ENCODE peak calls at places on chromosomes 16 and 17, in ten cellular contexts. T is choroid plexus epithelial cell, I is ascending aorta, W is HepG2, C is esophagus squamous epithelium, U is AG09309, G is right lobe of liver, X is dorsolateral prefrontal cortex, D is HL-60, B is fibroblast of the aortic adventitia. H is an unnamed sample.

GRCh38 chr16:53080345-53081031 is 25.7 kb downstream of the CHD9 start:
- DNase-seq in G (no peak), B (peak; percentile 89), U (peak; percentile 75), D (no peak), I (no peak), T (peak; percentile 74), X (no peak), C (no peak), W (no peak), H (peak; percentile 83)

GRCh38 chr17:46870116-46870803 is 18.9 kb downstream of the WNT9B start:
- DNase-seq in W (peak; percentile 91), U (no peak), D (no peak), X (no peak), C (no peak), B (no peak), I (no peak), T (no peak), G (peak; percentile 75), H (no peak)

GRCh38 chr16:65842067-65842466 is 524.4 kb upstream of the CDH5 start:
- DNase-seq in I (no peak), G (no peak), W (no peak), X (no peak), C (no peak), D (no peak), T (no peak), B (no peak), U (no peak), H (no peak)

GRCh38 chr17:48102700-48103378 is 1.6 kb upstream of the CBX1 start:
- DNase-seq in C (no peak), G (no peak), U (no peak), T (no peak), D (peak; percentile 71), X (no peak), W (peak; percentile 30), I (no peak), B (no peak), H (no peak)

GRCh38 chr16:17467923-17468540 is 2.7 kb downstream of the XYLT1 start:
- DNase-seq in W (peak; percentile 33), D (no peak), G (peak; percentile 47), U (no peak), I (no peak), C (no peak), X (peak; percentile 90), T (peak; percentile 50), B (peak; percentile 85), H (peak; percentile 77)

GRCh38 chr16:14301150-14302030 is 230.3 kb downstream of the MRTFB start:
- DNase-seq in C (no peak), U (no peak), B (peak; percentile 24), X (no peak), T (peak; percentile 11), W (peak; percentile 49), G (no peak), D (no peak), I (no peak), H (no peak)

GRCh38 chr17:79939755-79940154 is 95.9 kb downstream of the TBC1D16 start:
- DNase-seq in X (no peak), B (no peak), D (no peak), T (no peak), G (no peak), I (no peak), U (no peak), C (no peak), W (no peak), H (no peak)

GRCh38 chr16:49788505-49788904 is 67.4 kb downstream of the ZNF423 start:
- DNase-seq in D (no peak), U (no peak), C (no peak), I (no peak), B (peak; percentile 30), W (no peak), X (no peak), G (no peak), T (no peak), H (no peak)

GRCh38 chr17:1365445-1366039 is 34.5 kb downstream of the YWHAE start:
- DNase-seq in B (peak; percentile 89), X (peak; percentile 63), D (no peak), T (peak; percentile 90), U (peak; percentile 42), W (peak; percentile 70), G (no peak), I (no peak), C (no peak), H (peak; percentile 78)

GRCh38 chr16:54504372-54504771 is 217.8 kb upstream of the IRX3 start:
- DNase-seq in C (no peak), U (no peak), X (no peak), W (no peak), I (no peak), B (no peak), D (no peak), G (no peak), T (peak; percentile 32), H (no peak)

GRCh38 chr16:86571197-86571915 is 4.7 kb downstream of the FOXC2 start:
- DNase-seq in I (no peak), W (no peak), U (no peak), G (no peak), X (no peak), D (no peak), B (no peak), C (no peak), T (peak; percentile 28), H (no peak)
- H3K4me3 ChIP-seq in I (peak overlapping the region; percentile 79), W (no peak overlapping the region), U (no peak overlapping the region), G (no peak overlapping the region), X (peak overlapping the region; percentile 35), D (no peak overlapping the region), B (peak overlapping the region; percentile 85), C (no peak overlapping the region), T (peak overlapping the region; percentile 91), H (peak overlapping the region; percentile 99)

GRCh38 chr16:6574146-6574545 is 758.5 kb upstream of the RBFOX1 start:
- DNase-seq in D (no peak), W (no peak), G (no peak), B (no peak), X (peak; percentile 30), I (no peak), U (no peak), C (no peak), T (no peak), H (no peak)

GRCh38 chr16:6570520-6570919 is 762.1 kb upstream of the RBFOX1 start:
- DNase-seq in U (no peak), I (no peak), C (no peak), T (no peak), W (no peak), X (no peak), G (no peak), B (no peak), D (no peak), H (no peak)

GRCh38 chr16:6571044-6571443 is 761.6 kb upstream of the RBFOX1 start:
- DNase-seq in W (no peak), X (no peak), G (no peak), I (no peak), B (no peak), C (no peak), U (no peak), D (no peak), T (no peak), H (no peak)

GRCh38 chr16:6576646-6577045 is 756.0 kb upstream of the RBFOX1 start:
- DNase-seq in G (no peak), C (no peak), U (no peak), X (no peak), B (no peak), I (no peak), T (no peak), D (no peak), W (no peak), H (no peak)

DNA sequence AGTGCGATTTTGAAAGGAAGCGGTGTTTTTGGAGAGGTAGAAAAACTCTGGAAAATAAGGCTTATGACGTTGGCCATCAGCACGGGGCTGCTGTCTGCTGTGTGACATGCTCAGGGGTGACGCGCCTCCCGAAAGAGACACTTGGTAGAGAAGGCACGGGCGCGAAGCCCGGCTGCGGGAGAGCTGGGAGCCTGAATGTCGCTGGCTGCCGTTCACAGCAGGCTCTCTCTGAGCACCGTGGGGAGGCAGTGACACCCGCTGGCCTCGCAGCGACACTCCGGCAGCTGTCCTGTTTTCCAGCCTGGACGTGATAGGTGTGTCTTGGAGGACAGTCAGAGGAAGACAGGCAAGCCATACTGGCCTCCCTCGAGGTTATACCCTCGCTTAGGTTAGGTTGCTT is 759.1 kb upstream of the RBFOX1 start:
- DNase-seq in C (no peak), T (no peak), D (no peak), I (no peak), U (no peak), G (no peak), B (no peak), X (peak; percentile 80), W (peak; percentile 2), H (no peak)
- TF ChIP-seq CTCF in C (no peak), T (no peak), D (no peak), I (no peak), U (no peak), G (no peak), B (no peak), X (peak; percentile 63), W (peak; percentile 61), H (no peak)

DNA sequence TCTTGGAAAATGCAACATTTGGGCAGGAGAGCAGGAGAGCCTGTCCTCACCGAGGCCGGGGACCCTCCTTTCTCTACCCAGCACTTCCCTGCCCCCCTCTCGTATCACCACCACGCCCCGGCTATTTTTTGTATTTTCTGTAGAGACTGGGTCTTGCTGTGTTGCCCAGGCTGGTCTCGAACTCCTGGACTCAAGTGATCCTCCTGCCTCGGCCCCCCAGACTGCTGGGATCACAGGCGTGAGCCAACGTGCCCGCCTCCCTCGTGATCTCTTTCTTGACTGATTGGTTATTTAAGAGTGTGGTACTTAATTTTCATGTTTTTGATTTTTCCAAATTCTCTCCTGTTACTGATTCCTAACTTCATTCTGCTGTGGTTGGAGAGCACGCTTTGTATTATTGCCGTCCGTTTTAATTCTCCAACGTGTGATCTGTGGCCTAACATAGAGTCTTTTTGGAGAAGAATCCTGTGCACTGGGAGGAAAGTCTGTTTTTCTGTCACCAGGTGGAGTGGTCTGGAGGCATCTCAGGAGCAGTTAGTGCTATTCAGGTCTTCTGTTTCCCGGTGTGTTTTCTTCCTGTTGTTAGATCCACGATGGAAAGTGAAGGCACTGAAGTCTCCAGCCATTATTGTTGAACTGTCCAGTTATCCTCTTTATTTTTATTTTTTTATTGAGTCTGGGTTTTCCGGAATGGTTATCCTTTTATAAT is 40.4 kb downstream of the ZNF778 start:
- DNase-seq in U (no peak), W (no peak), I (no peak), G (no peak), T (peak; percentile 20), D (no peak), B (no peak), X (no peak), C (no peak), H (no peak)
- H3K4me3 ChIP-seq in U (no peak overlapping the region), W (no peak overlapping the region), I (peak overlapping the region; percentile 49), G (peak overlapping the region; percentile 46), T (peak overlapping the region; percentile 52), D (no peak overlapping the region), B (no peak overlapping the region), X (peak overlapping the region; percentile 55), C (peak overlapping the region; percentile 46), H (peak overlapping the region; percentile 38)

GRCh38 chr16:47694543-47694942 is 233.4 kb downstream of the PHKB start:
- DNase-seq in W (peak; percentile 27), B (no peak), D (no peak), G (no peak), C (no peak), U (no peak), X (no peak), I (no peak), T (no peak), H (no peak)
- TF ChIP-seq CTCF in W (peak; percentile 26), B (no peak), D (no peak), G (no peak), C (no peak), U (no peak), X (no peak), I (no peak), T (peak; percentile 21), H (no peak)

H was measured in astrocyte of the spinal cord.